ENCODE peak calls at places on chromosomes 11 and 22, in eight cellular contexts. M is aorta, I is heart right ventricle, U is H9, P is psoas muscle, C is colonic mucosa, N is right lobe of liver, V is mesendoderm. O is an unnamed sample. For H3K4me1, the result is how much of the 10 kb centered on the place peaks cover.

GRCh38 chr11:43467958-43468357 is 109.2 kb downstream of the TTC17 start:
- DNase-seq in N (no peak), C (no peak), M (no peak), V (peak), I (no peak), P (no peak), U (no peak), O (no peak)

GRCh38 chr22:27677895-27678458 is 123.6 kb downstream of the MN1 start:
- DNase-seq in U (no peak), C (no peak), V (no peak), N (no peak), P (no peak), I (no peak), M (peak), O (no peak)

GRCh38 chr11:47886096-47886495 is 37.9 kb upstream of the NUP160 start:
- DNase-seq in P (peak), C (peak), V (no peak), N (peak), I (peak), U (no peak), M (no peak), O (no peak)

GRCh38 chr11:64518928-64519327 is 72.1 kb upstream of the SLC22A12 start:
- DNase-seq in I (no peak), V (no peak), P (no peak), N (no peak), U (no peak), M (no peak), C (no peak), O (no peak)

GRCh38 chr11:2209370-2209801 is 37.8 kb upstream of the TH start:
- DNase-seq in P (no peak), V (no peak), U (peak), N (peak), I (peak), C (peak), M (peak), O (no peak)

GRCh38 chr11:70806461-70807194 is 408.3 kb downstream of the CTTN start:
- DNase-seq in P (no peak), C (no peak), U (no peak), I (no peak), M (no peak), V (no peak), N (no peak), O (no peak)

GRCh38 chr11:62142921-62143320 is 19.1 kb downstream of the INCENP start:
- DNase-seq in N (no peak), P (no peak), I (no peak), U (no peak), C (no peak), V (no peak), M (peak), O (no peak)

GRCh38 chr22:26481694-26482093 is 1.9 kb downstream of the HPS4 start:
- DNase-seq in U (no peak), V (no peak), M (no peak), P (no peak), I (no peak), N (no peak), C (no peak), O (no peak)

GRCh38 chr11:64863381-64864060 is 14.9 kb downstream of the EHD1 start:
- DNase-seq in P (no peak), M (no peak), V (no peak), I (no peak), C (no peak), U (no peak), N (no peak), O (no peak)

GRCh38 chr11:34067383-34068065 is 16.0 kb downstream of the CAPRIN1 start:
- DNase-seq in P (no peak), M (no peak), I (no peak), N (no peak), U (no peak), C (no peak), V (no peak), O (no peak)

GRCh38 chr22:42544686-42545085 is 9.1 kb upstream of the SERHL2 start:
- DNase-seq in M (no peak), I (no peak), U (no peak), C (no peak), P (no peak), V (no peak), N (no peak), O (no peak)

GRCh38 chr11:65410936-65411680 is 11.5 kb upstream of the NEAT1 start:
- DNase-seq in N (peak), I (no peak), V (no peak), M (peak), U (no peak), P (no peak), C (no peak), O (peak)

GRCh38 chr11:65571940-65572339 is 398 bp upstream of the FAM89B start:
- DNase-seq in C (no peak), V (peak), I (no peak), N (no peak), P (no peak), M (no peak), U (peak), O (no peak)

GRCh38 chr22:25569983-25570382 is 5.5 kb downstream of the GRK3 start:
- DNase-seq in N (no peak), I (no peak), M (no peak), V (no peak), P (no peak), C (no peak), U (no peak), O (no peak)

GRCh38 chr11:67649634-67650540 is 643 bp downstream of the ACY3 start:
- DNase-seq in V (no peak), I (no peak), M (peak), P (no peak), C (peak), N (no peak), U (no peak), O (no peak)

GRCh38 chr11:86934263-86934932 is 20.8 kb downstream of the FZD4 start:
- DNase-seq in N (no peak), V (peak), I (no peak), C (no peak), P (no peak), M (no peak), U (no peak), O (no peak)

GRCh38 chr11:129321076-129321475 is 54.6 kb upstream of the BARX2 start:
- DNase-seq in P (no peak), C (no peak), M (no peak), N (no peak), U (no peak), V (no peak), I (no peak), O (no peak)

GRCh38 chr22:20184501-20185145 is 33.8 kb upstream of the CCDC188 start:
- DNase-seq in I (no peak), M (no peak), U (no peak), V (no peak), C (no peak), N (no peak), P (no peak), O (no peak)

GRCh38 chr22:27984001-27984695 is 65.1 kb upstream of the PITPNB start:
- DNase-seq in V (no peak), U (no peak), I (no peak), M (no peak), C (no peak), N (peak), P (no peak), O (no peak)

GRCh38 chr11:86172894-86173293 is 71.7 kb upstream of the EED start:
- DNase-seq in N (no peak), C (no peak), V (peak), U (no peak), M (no peak), I (no peak), P (no peak), O (no peak)

GRCh38 chr11:116457336-116458007 is 315.3 kb downstream of the BUD13 start:
- DNase-seq in U (no peak), P (no peak), V (peak), I (no peak), N (no peak), C (no peak), M (no peak), O (no peak)

GRCh38 chr22:38135133-38135706 is 24.7 kb upstream of the BAIAP2L2 start:
- DNase-seq in C (no peak), M (peak), V (no peak), N (peak), I (no peak), U (no peak), P (no peak), O (no peak)

GRCh38 chr11:117473692-117474091 is 146.0 kb downstream of the CEP164 start:
- DNase-seq in C (no peak), P (no peak), V (no peak), U (no peak), N (no peak), M (peak), I (no peak), O (no peak)

GRCh38 chr11:75400110-75400865 is 970 bp downstream of the RPS3 start:
- DNase-seq in U (no peak), V (no peak), P (no peak), C (no peak), M (no peak), N (no peak), I (no peak), O (no peak)

GRCh38 chr11:75406338-75406777 is 7.0 kb downstream of the RPS3 start:
- DNase-seq in P (no peak), N (no peak), M (no peak), I (no peak), V (peak), U (no peak), C (no peak), O (no peak)

GRCh38 chr11:75403983-75404658 is 4.8 kb downstream of the RPS3 start:
- DNase-seq in V (no peak), N (no peak), I (no peak), C (no peak), P (no peak), U (no peak), M (no peak), O (no peak)

GRCh38 chr11:75402002-75402773 is 2.9 kb downstream of the RPS3 start:
- DNase-seq in M (no peak), C (no peak), I (no peak), P (no peak), U (no peak), N (no peak), V (no peak), O (no peak)

GRCh38 chr11:75403037-75403436 is 3.7 kb downstream of the RPS3 start:
- DNase-seq in C (no peak), U (no peak), V (no peak), M (no peak), N (no peak), P (no peak), I (no peak), O (no peak)
- H3K4me1 ChIP-seq in C (under half), U (under half), V (under half), M (under half), N (under half), P (under half), I (under half), O (under half)

GRCh38 chr11:96238563-96239166 is 104.3 kb downstream of the MAML2 start:
- DNase-seq in N (no peak), M (no peak), V (no peak), U (no peak), I (no peak), P (no peak), C (no peak), O (no peak)
- H3K27ac ChIP-seq in N (no peak), M (no peak), V (no peak), U (no peak), I (no peak), P (no peak), C (peak), O (no peak)

GRCh38 chr11:119723952-119724325 is 5.1 kb downstream of the NECTIN1 start:
- DNase-seq in N (no peak), U (no peak), P (no peak), M (no peak), C (no peak), I (no peak), V (no peak), O (no peak)
- H3K4me1 ChIP-seq in N (under half), U (under half), P (under half), M (under half), C (under half), I (under half), V (under half), O (under half)

GRCh38 chr11:76768091-76769047 is 14.8 kb upstream of the TSKU start:
- DNase-seq in I (no peak), V (peak), P (peak), N (peak), U (no peak), C (peak), M (no peak), O (peak)
- H3K27ac ChIP-seq in I (peak), V (peak), P (no peak), N (peak), U (no peak), C (peak), M (no peak), O (peak)

GRCh38 chr22:31950226-31950625 is 5.9 kb downstream of the YWHAH start:
- DNase-seq in V (no peak), M (no peak), P (no peak), I (peak), C (no peak), U (no peak), N (no peak), O (no peak)
- H3K4me1 ChIP-seq in V (under half), M (under half), P (half or more), I (half or more), C (under half), U (under half), N (under half), O (half or more)

O was measured in left ventricle myocardium inferior.